ENCODE peak calls at places on chromosomes 6 and 20, in five cellular contexts. R, L, U, K and T are unnamed samples.

GRCh38 chr6:13098808-13099570 is 229.3 kb downstream of the TBC1D7 start:
- DNase-seq in U (no peak), R (no peak), K (no peak), L (no peak), T (no peak)

GRCh38 chr20:41800040-41800439 is 181.9 kb upstream of the CHD6 start:
- DNase-seq in K (no peak), L (no peak), R (no peak), U (no peak), T (no peak)

GRCh38 chr6:16570946-16571345 is 190.3 kb downstream of the ATXN1 start:
- DNase-seq in L (no peak), R (no peak), K (no peak), U (no peak), T (no peak)

GRCh38 chr20:1225729-1226313 is at the start of gene RAD21L1:
- DNase-seq in L (peak), R (no peak), K (no peak), U (peak), T (peak)

GRCh38 chr6:41546475-41546865 is 289 bp downstream of the FOXP4 start:
- DNase-seq in R (no peak), K (no peak), L (no peak), U (no peak), T (no peak)

GRCh38 chr6:106116125-106116524 is 30.0 kb downstream of the PRDM1 start:
- DNase-seq in R (no peak), U (no peak), L (no peak), K (no peak), T (no peak)

GRCh38 chr20:64242797-64243475 is 12.6 kb upstream of the PCMTD2 start:
- DNase-seq in U (no peak), L (no peak), R (peak), K (no peak), T (no peak)

GRCh38 chr6:3484240-3484639 is 27.4 kb upstream of the SLC22A23 start:
- DNase-seq in R (no peak), U (peak), L (no peak), K (no peak), T (no peak)

GRCh38 chr6:122049341-122049740 is 350.1 kb upstream of the HSF2 start:
- DNase-seq in U (no peak), L (no peak), K (no peak), R (no peak), T (no peak)

DNA sequence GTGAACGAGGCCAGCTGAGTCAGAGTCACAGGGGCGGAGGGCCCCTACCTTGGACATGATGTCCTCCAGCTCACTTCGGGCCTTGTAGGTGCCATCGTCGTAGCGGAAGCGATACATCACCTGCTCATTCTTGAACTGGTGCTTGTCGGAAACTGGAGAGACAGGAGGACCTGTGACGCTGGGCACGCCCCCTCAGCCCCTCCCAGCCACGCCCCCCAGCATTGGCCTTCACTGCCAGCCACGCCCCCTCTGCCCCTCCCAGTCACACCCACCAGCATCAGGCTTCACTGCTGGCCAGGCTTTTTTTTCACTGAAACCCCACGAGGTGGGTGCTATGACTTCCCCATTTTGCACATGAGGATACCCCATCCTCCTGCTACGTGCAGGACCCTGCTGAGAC is 148.2 kb downstream of the PREX1 start:
- DNase-seq in L (peak), R (no peak), U (peak), K (no peak), T (no peak)
- TF ChIP-seq REST in L (no peak), R (no peak), U (no peak), K (no peak), T (no peak)

DNA sequence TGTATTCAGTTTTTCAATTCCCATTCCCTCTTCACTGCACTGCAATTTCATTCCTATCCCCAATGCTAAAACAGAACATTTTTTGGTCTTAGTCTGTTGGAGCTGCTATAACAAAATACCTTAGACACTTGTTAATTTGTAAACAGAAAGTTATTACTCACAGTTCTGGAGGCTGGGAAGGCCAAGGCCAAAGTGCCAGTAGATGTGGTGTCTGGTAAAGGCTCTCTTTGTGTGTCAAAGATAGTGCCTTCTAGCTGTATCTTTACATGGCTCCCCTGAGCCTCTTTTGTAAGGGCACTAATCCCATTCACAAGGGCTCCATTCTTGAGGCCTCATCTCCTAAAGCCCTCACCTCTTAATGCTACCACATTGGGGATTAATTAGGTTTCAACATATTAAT is 40.0 kb downstream of the PHIP start:
- DNase-seq in K (no peak), R (peak), L (no peak), U (no peak), T (no peak)
- TF ChIP-seq JUND in K (no peak), R (no peak), L (no peak), U (no peak), T (no peak)

GRCh38 chr6:30092852-30093543 is 17.4 kb upstream of the RNF39 start:
- DNase-seq in U (no peak), R (no peak), K (no peak), L (no peak), T (no peak)

GRCh38 chr6:30093951-30094350 is 18.4 kb upstream of the RNF39 start:
- DNase-seq in K (no peak), R (no peak), U (no peak), L (no peak), T (no peak)

GRCh38 chr6:30096829-30097228 is 16.1 kb downstream of the TRIM31 start:
- DNase-seq in R (no peak), K (no peak), U (no peak), L (no peak), T (no peak)

GRCh38 chr6:30087876-30088275 is 12.3 kb upstream of the RNF39 start:
- DNase-seq in R (no peak), K (no peak), U (no peak), L (no peak), T (no peak)

GRCh38 chr6:30091577-30092381 is 16.2 kb upstream of the RNF39 start:
- DNase-seq in R (peak), L (no peak), K (no peak), U (peak), T (no peak)
- TF ChIP-seq REST in R (no peak), L (no peak), K (no peak), U (no peak), T (no peak)

GRCh38 chr6:28944412-28945006 is 20.7 kb upstream of the TRIM27 start:
- DNase-seq in L (peak), K (peak), R (peak), U (no peak), T (peak)
- TF ChIP-seq JUND in L (peak), K (no peak), R (no peak), U (no peak), T (no peak)

DNA sequence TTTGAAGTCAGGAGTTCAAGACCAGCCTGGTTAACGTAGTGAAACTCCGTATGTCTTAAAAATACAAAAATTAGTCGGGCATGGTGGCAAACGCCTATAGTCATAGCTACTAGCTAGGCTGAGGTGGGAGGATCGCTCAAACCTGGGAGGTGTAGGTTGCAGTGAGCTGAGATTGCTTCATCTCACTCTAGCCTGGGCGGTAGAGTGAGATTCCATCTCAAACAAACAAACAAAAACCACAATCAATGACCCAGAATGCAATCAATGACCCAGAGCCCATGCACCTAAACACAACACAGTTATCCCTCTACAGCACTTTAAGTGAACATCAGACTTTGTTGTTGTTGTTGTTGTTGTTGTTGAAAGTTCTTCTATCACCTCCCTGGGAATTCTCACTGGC is 77.9 kb downstream of the MYB start:
- DNase-seq in K (no peak), R (no peak), L (no peak), U (no peak), T (no peak)
- TF ChIP-seq REST in K (no peak), R (no peak), L (no peak), U (no peak), T (no peak)

GRCh38 chr20:48339147-48339985 is 488.4 kb downstream of the PREX1 start:
- DNase-seq in R (no peak), L (peak), K (peak), U (no peak), T (no peak)

GRCh38 chr20:48339986-48340884 is 487.6 kb downstream of the PREX1 start:
- DNase-seq in L (no peak), R (no peak), K (no peak), U (no peak), T (no peak)

GRCh38 chr20:48340915-48341314 is 486.9 kb downstream of the PREX1 start:
- DNase-seq in U (no peak), L (no peak), K (no peak), R (no peak), T (no peak)

GRCh38 chr20:48336647-48337046 is 491.2 kb downstream of the PREX1 start:
- DNase-seq in K (no peak), L (no peak), R (peak), U (no peak), T (no peak)

GRCh38 chr20:48338717-48339116 is 489.1 kb downstream of the PREX1 start:
- DNase-seq in U (no peak), R (no peak), K (no peak), L (no peak), T (no peak)
- TF ChIP-seq JUND in U (no peak), R (no peak), K (no peak), L (no peak), T (no peak)

DNA sequence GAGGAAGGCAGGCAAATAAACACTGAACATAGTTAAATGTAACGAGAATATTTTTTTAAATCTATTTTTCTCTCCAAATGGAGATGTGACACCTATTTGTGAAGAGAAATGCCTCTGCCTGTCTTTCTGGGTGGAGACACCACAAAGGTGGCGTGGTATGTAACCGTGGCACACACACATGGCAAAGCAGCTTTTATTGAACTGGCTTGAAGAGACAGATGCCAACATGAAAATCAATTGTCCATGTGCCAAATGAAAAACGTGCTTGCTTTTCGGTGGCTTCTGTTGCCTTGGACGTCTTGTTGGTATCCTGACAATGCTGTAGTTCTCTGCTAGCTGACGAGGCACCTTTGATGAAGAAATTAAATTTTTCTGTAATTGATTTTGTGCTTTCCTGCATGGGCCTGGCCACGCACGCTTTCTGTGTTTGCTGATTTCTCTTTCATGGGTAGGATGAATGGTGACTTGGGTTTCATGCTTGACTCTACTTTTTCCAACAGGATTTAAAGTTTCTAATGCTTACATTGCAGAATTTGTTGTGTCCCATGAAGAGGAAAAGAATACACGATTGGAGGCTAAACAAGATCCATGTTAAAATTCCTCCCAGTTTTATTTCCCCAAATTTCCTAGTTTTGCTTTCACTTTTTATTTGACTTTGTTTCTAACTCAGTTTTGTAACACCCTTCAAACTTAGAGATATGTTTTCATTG is 202.6 kb downstream of the TMEM242 start:
- DNase-seq in L (no peak), K (no peak), R (no peak), U (no peak), T (no peak)
- TF ChIP-seq REST in L (no peak), K (no peak), R (no peak), U (no peak), T (no peak)

DNA sequence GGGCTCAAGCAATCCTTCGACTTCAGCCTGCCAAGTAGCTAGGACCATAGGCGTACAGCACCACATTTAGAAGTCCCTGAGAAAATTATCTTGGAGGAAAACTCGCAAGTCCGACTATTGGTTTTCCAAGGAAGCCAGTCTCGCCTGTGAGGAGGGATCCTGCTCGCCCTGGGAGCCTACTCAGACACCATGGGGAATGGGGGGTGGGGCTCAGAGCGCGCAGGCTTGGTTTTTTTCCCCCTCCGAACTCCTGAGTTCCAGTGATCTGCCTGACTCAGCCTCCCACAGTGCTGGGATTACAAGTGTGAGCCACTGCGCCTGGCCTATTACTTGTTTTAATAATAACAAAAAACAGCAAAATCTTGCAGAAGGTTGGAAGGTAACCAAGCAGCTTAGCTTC is 153.7 kb downstream of the OR2B2 start:
- DNase-seq in L (peak), U (no peak), K (no peak), R (no peak), T (no peak)
- TF ChIP-seq JUND in L (no peak), U (no peak), K (no peak), R (no peak), T (no peak)